ENCODE peak calls at places on chromosome 11, in seven cellular contexts. V is SHP77 treated with DMSO at 0.1 percent for 48 hours; Z is EH; W is CD8-positive, alpha-beta T cell; J is naive thymus-derived CD8-positive, alpha-beta T cell; Y is neural crest cell; L is cardiac fibroblast. A is an unnamed sample.

GRCh38 chr11:34585304-34585869 is 35.5 kb upstream of the EHF start:
- DNase-seq in L (peak; percentile 8), Y (no peak), J (no peak), V (no peak), Z (no peak), W (no peak), A (no peak)

GRCh38 chr11:114085965-114086364 is 26.5 kb downstream of the ZBTB16 start:
- DNase-seq in V (peak; percentile 82), Z (no peak), W (no peak), Y (no peak), J (no peak), L (no peak), A (no peak)

GRCh38 chr11:12235945-12236743 is 125.8 kb downstream of the MICAL2 start:
- DNase-seq in L (peak; percentile 77), Y (no peak), W (peak; percentile 25), V (peak; percentile 35), J (peak; percentile 79), Z (peak; percentile 78), A (peak; percentile 76)

GRCh38 chr11:44627911-44628729 is 62.7 kb downstream of the CD82 start:
- DNase-seq in V (peak; percentile 83), L (no peak), Z (peak; percentile 51), W (peak; percentile 1), J (no peak), Y (peak; percentile 1), A (peak; percentile 50)

GRCh38 chr11:25776238-25776637 is 555.7 kb upstream of the ANO3 start:
- DNase-seq in W (no peak), V (no peak), J (no peak), Z (no peak), L (no peak), Y (no peak), A (no peak)

GRCh38 chr11:111428113-111428876 is 49.2 kb upstream of the POU2AF1 start:
- DNase-seq in W (no peak), V (no peak), L (no peak), Y (no peak), J (no peak), Z (no peak), A (no peak)

GRCh38 chr11:70243912-70244652 is 26.4 kb upstream of the PPFIA1 start:
- DNase-seq in W (no peak), Z (peak; percentile 38), Y (no peak), J (no peak), V (no peak), L (peak; percentile 71), A (peak; percentile 48)

GRCh38 chr11:40118780-40119179 is 1340.7 kb downstream of the LRRC4C start:
- DNase-seq in J (no peak), W (no peak), V (no peak), L (no peak), Z (no peak), Y (no peak), A (no peak)

GRCh38 chr11:100825610-100826009 is 138.5 kb downstream of the ARHGAP42 start:
- DNase-seq in L (no peak), Y (no peak), Z (no peak), J (no peak), V (no peak), W (no peak), A (no peak)

GRCh38 chr11:125350206-125351044 is 145.6 kb downstream of the FEZ1 start:
- DNase-seq in W (no peak), Y (no peak), V (no peak), J (no peak), L (no peak), Z (no peak), A (no peak)

A was measured in GM23248.